ENCODE peak calls at places on chromosomes 12 and 14, in five cellular contexts. U, I, T, O and K are unnamed samples.

GRCh38 chr12:129840145-129840884 is 63.5 kb downstream of the TMEM132D start:
- DNase-seq in U (no peak), I (no peak), T (no peak), O (no peak), K (no peak)

GRCh38 chr12:57401165-57401564 is 29.7 kb downstream of the R3HDM2 start:
- DNase-seq in U (no peak), I (no peak), T (no peak), O (peak; percentile 78), K (no peak)

GRCh38 chr12:104529130-104529874 is 72.6 kb downstream of the CHST11 start:
- DNase-seq in U (no peak), I (no peak), T (no peak), O (peak; percentile 21), K (no peak)

GRCh38 chr12:110766311-110767154 is 23.8 kb upstream of the PPP1CC start:
- DNase-seq in U (no peak), I (no peak), T (no peak), O (no peak), K (no peak)

GRCh38 chr12:97306121-97306520 is 156.5 kb upstream of the RMST start:
- DNase-seq in U (no peak), I (no peak), T (no peak), O (no peak), K (no peak)

GRCh38 chr12:6535960-6536847 is 1.9 kb downstream of the GAPDH start:
- DNase-seq in U (no peak), I (no peak), T (no peak), O (no peak), K (no peak)

GRCh38 chr12:66836623-66837310 is 157.9 kb upstream of the GRIP1 start:
- DNase-seq in U (no peak), I (no peak), T (no peak), O (no peak), K (no peak)

GRCh38 chr14:91380610-91381371 is 36.8 kb downstream of the CCDC88C start:
- DNase-seq in U (no peak), I (no peak), T (no peak), O (no peak), K (no peak)

GRCh38 chr12:52217223-52217622 is 15.8 kb upstream of the KRT7 start:
- DNase-seq in U (no peak), I (peak; percentile 42), T (no peak), O (no peak), K (peak; percentile 87)

GRCh38 chr12:115338566-115339294 is 654.8 kb upstream of the TBX3 start:
- DNase-seq in U (no peak), I (no peak), T (no peak), O (no peak), K (no peak)

GRCh38 chr12:41053046-41053445 is 135.1 kb upstream of the PDZRN4 start:
- DNase-seq in U (no peak), I (no peak), T (no peak), O (no peak), K (no peak)

GRCh38 chr12:49929581-49929980 is 21.0 kb upstream of the AQP2 start:
- DNase-seq in U (no peak), I (no peak), T (no peak), O (no peak), K (no peak)

GRCh38 chr12:3263939-3264699 is 186.9 kb downstream of the TSPAN9 start:
- DNase-seq in U (no peak), I (no peak), T (no peak), O (no peak), K (no peak)

GRCh38 chr14:98210045-98210678 is 1061.8 kb downstream of the BCL11B start:
- DNase-seq in U (no peak), I (no peak), T (no peak), O (no peak), K (no peak)

GRCh38 chr12:88870000-88870737 is 289.9 kb upstream of the KITLG start:
- DNase-seq in U (no peak), I (no peak), T (no peak), O (no peak), K (peak; percentile 28)

GRCh38 chr14:65277580-65278270 is 134.8 kb upstream of the FUT8 start:
- DNase-seq in U (no peak), I (no peak), T (no peak), O (no peak), K (no peak)

GRCh38 chr12:117025481-117026151 is 73.6 kb downstream of the TESC start:
- DNase-seq in U (peak; percentile 79), I (peak; percentile 37), T (peak; percentile 70), O (peak; percentile 84), K (peak; percentile 66)

GRCh38 chr12:71426648-71427047 is 12.9 kb upstream of the LGR5 start:
- DNase-seq in U (no peak), I (no peak), T (no peak), O (no peak), K (no peak)

GRCh38 chr14:103121846-103122577 is 1.2 kb upstream of the TNFAIP2 start:
- DNase-seq in U (peak; percentile 88), I (no peak), T (no peak), O (peak; percentile 76), K (peak; percentile 81)

GRCh38 chr12:48995061-48995879 is 3.9 kb downstream of the DDN start:
- DNase-seq in U (peak; percentile 100), I (peak; percentile 80), T (peak; percentile 52), O (peak; percentile 93), K (peak; percentile 79)

GRCh38 chr14:101109981-101110728 is 206.6 kb upstream of the RTL1 start:
- DNase-seq in U (no peak), I (no peak), T (no peak), O (no peak), K (peak; percentile 24)

GRCh38 chr14:76329150-76329881 is 46.6 kb upstream of the ESRRB start:
- DNase-seq in U (no peak), I (no peak), T (no peak), O (no peak), K (no peak)

GRCh38 chr12:112916270-112916669 is 9.5 kb downstream of the OAS1 start:
- DNase-seq in U (no peak), I (no peak), T (no peak), O (no peak), K (no peak)

GRCh38 chr12:3000548-3001275 is 41.5 kb downstream of the TEAD4 start:
- DNase-seq in U (no peak), I (no peak), T (no peak), O (no peak), K (no peak)

GRCh38 chr14:47040490-47040889 is 388.9 kb upstream of the RPL10L start:
- DNase-seq in U (no peak), I (peak; percentile 46), T (no peak), O (peak; percentile 79), K (no peak)

GRCh38 chr14:23727566-23728335 is 91.6 kb downstream of the DHRS2 start:
- DNase-seq in U (peak; percentile 40), I (peak; percentile 70), T (no peak), O (peak; percentile 45), K (no peak)

GRCh38 chr12:25690996-25691864 is 138.1 kb upstream of the LMNTD1 start:
- DNase-seq in U (no peak), I (no peak), T (no peak), O (no peak), K (no peak)

GRCh38 chr14:61300209-61300608 is 19.1 kb upstream of the TMEM30B start:
- DNase-seq in U (no peak), I (no peak), T (no peak), O (no peak), K (no peak)

GRCh38 chr14:50530794-50531193 is 1.6 kb downstream of the MAP4K5 start:
- DNase-seq in U (no peak), I (no peak), T (no peak), O (no peak), K (no peak)

GRCh38 chr12:34395056-34396005 is 373.0 kb downstream of the ALG10 start:
- DNase-seq in U (no peak), I (no peak), T (no peak), O (no peak), K (peak; percentile 21)

GRCh38 chr12:10967409-10967808 is 19.3 kb downstream of the TAS2R50 start:
- DNase-seq in U (peak; percentile 16), I (peak; percentile 83), T (no peak), O (no peak), K (no peak)